ENCODE peak calls at places on chromosomes 13 and 19, in ten cellular contexts. One of them, this sample, is unnamed.

GRCh38 chr13:52925775-52926285 is 77.4 kb upstream of the PCDH8 start:
- DNase-seq in heart right ventricle: peak; percentile 23
- DNase-seq in esophagus squamous epithelium: no peak
- DNase-seq in tibial nerve: no peak
- DNase-seq in astrocyte: no peak
- DNase-seq in transverse colon: no peak
- DNase-seq in cardiac muscle cell: peak; percentile 67
- DNase-seq in pancreas: no peak
- DNase-seq in GM23248: no peak
- DNase-seq in endothelial cell of umbilical vein: no peak
- DNase-seq in this sample: peak; percentile 9

GRCh38 chr19:13031917-13032623 is 36.8 kb downstream of the NFIX start:
- DNase-seq in heart right ventricle: no peak
- DNase-seq in cardiac muscle cell: no peak
- DNase-seq in GM23248: peak; percentile 85
- DNase-seq in astrocyte: peak; percentile 68
- DNase-seq in endothelial cell of umbilical vein: no peak
- DNase-seq in transverse colon: no peak
- DNase-seq in esophagus squamous epithelium: no peak
- DNase-seq in pancreas: no peak
- DNase-seq in tibial nerve: no peak
- DNase-seq in this sample: peak; percentile 58

GRCh38 chr13:43782686-43783085 is 4.1 kb downstream of the ENOX1 start:
- DNase-seq in esophagus squamous epithelium: no peak
- DNase-seq in cardiac muscle cell: no peak
- DNase-seq in heart right ventricle: no peak
- DNase-seq in transverse colon: no peak
- DNase-seq in tibial nerve: no peak
- DNase-seq in endothelial cell of umbilical vein: no peak
- DNase-seq in pancreas: no peak
- DNase-seq in astrocyte: no peak
- DNase-seq in GM23248: peak; percentile 13
- DNase-seq in this sample: no peak

GRCh38 chr19:33064778-33065550 is at the start of gene RHPN2:
- DNase-seq in astrocyte: no peak
- DNase-seq in GM23248: peak; percentile 81
- DNase-seq in heart right ventricle: peak; percentile 70
- DNase-seq in tibial nerve: peak; percentile 22
- DNase-seq in pancreas: peak; percentile 82
- DNase-seq in transverse colon: peak; percentile 87
- DNase-seq in endothelial cell of umbilical vein: peak; percentile 57
- DNase-seq in esophagus squamous epithelium: no peak
- DNase-seq in cardiac muscle cell: peak; percentile 85
- DNase-seq in this sample: peak; percentile 76

GRCh38 chr19:29854033-29854432 is 42.2 kb downstream of the CCNE1 start:
- DNase-seq in astrocyte: no peak
- DNase-seq in pancreas: no peak
- DNase-seq in heart right ventricle: no peak
- DNase-seq in GM23248: no peak
- DNase-seq in cardiac muscle cell: no peak
- DNase-seq in endothelial cell of umbilical vein: no peak
- DNase-seq in esophagus squamous epithelium: no peak
- DNase-seq in tibial nerve: no peak
- DNase-seq in transverse colon: no peak
- DNase-seq in this sample: no peak

GRCh38 chr13:89455741-89456140 is 1784.6 kb downstream of the SLITRK5 start:
- DNase-seq in astrocyte: peak; percentile 38
- DNase-seq in heart right ventricle: no peak
- DNase-seq in endothelial cell of umbilical vein: no peak
- DNase-seq in cardiac muscle cell: no peak
- DNase-seq in esophagus squamous epithelium: no peak
- DNase-seq in transverse colon: no peak
- DNase-seq in tibial nerve: no peak
- DNase-seq in pancreas: no peak
- DNase-seq in GM23248: no peak
- DNase-seq in this sample: no peak

GRCh38 chr13:33639158-33639557 is 178.8 kb upstream of the RFC3 start:
- DNase-seq in heart right ventricle: no peak
- DNase-seq in pancreas: no peak
- DNase-seq in tibial nerve: no peak
- DNase-seq in GM23248: peak; percentile 94
- DNase-seq in transverse colon: peak; percentile 22
- DNase-seq in esophagus squamous epithelium: no peak
- DNase-seq in cardiac muscle cell: peak; percentile 28
- DNase-seq in astrocyte: peak; percentile 43
- DNase-seq in endothelial cell of umbilical vein: no peak
- DNase-seq in this sample: no peak

GRCh38 chr13:44326961-44327360 is 46.7 kb upstream of the SERP2 start:
- DNase-seq in tibial nerve: no peak
- DNase-seq in astrocyte: no peak
- DNase-seq in pancreas: no peak
- DNase-seq in endothelial cell of umbilical vein: no peak
- DNase-seq in heart right ventricle: no peak
- DNase-seq in esophagus squamous epithelium: no peak
- DNase-seq in GM23248: no peak
- DNase-seq in transverse colon: no peak
- DNase-seq in cardiac muscle cell: no peak
- DNase-seq in this sample: no peak

GRCh38 chr19:31002852-31003251 is 346.4 kb downstream of the TSHZ3 start:
- DNase-seq in pancreas: no peak
- DNase-seq in GM23248: no peak
- DNase-seq in esophagus squamous epithelium: no peak
- DNase-seq in cardiac muscle cell: no peak
- DNase-seq in tibial nerve: no peak
- DNase-seq in transverse colon: no peak
- DNase-seq in heart right ventricle: no peak
- DNase-seq in astrocyte: no peak
- DNase-seq in endothelial cell of umbilical vein: no peak
- DNase-seq in this sample: peak; percentile 24

GRCh38 chr13:73189766-73190165 is 131.0 kb downstream of the KLF5 start:
- DNase-seq in GM23248: no peak
- DNase-seq in pancreas: no peak
- DNase-seq in tibial nerve: no peak
- DNase-seq in cardiac muscle cell: no peak
- DNase-seq in astrocyte: no peak
- DNase-seq in transverse colon: no peak
- DNase-seq in heart right ventricle: no peak
- DNase-seq in esophagus squamous epithelium: no peak
- DNase-seq in endothelial cell of umbilical vein: no peak
- DNase-seq in this sample: no peak

GRCh38 chr19:42297034-42297433 is 4.9 kb upstream of the PRR19 start:
- DNase-seq in esophagus squamous epithelium: no peak
- DNase-seq in GM23248: no peak
- DNase-seq in tibial nerve: no peak
- DNase-seq in cardiac muscle cell: no peak
- DNase-seq in heart right ventricle: no peak
- DNase-seq in pancreas: no peak
- DNase-seq in transverse colon: no peak
- DNase-seq in astrocyte: no peak
- DNase-seq in endothelial cell of umbilical vein: no peak
- DNase-seq in this sample: no peak

GRCh38 chr19:46373573-46374359 is 26.9 kb downstream of the PPP5C start:
- DNase-seq in transverse colon: peak; percentile 94
- DNase-seq in heart right ventricle: peak; percentile 84
- DNase-seq in GM23248: peak; percentile 89
- DNase-seq in cardiac muscle cell: no peak
- DNase-seq in tibial nerve: no peak
- DNase-seq in endothelial cell of umbilical vein: peak; percentile 81
- DNase-seq in astrocyte: peak; percentile 55
- DNase-seq in pancreas: peak; percentile 98
- DNase-seq in esophagus squamous epithelium: peak; percentile 31
- DNase-seq in this sample: no peak

GRCh38 chr19:39197808-39198207 is 1.0 kb downstream of the NCCRP1 start:
- DNase-seq in transverse colon: no peak
- DNase-seq in esophagus squamous epithelium: no peak
- DNase-seq in GM23248: no peak
- DNase-seq in pancreas: peak; percentile 75
- DNase-seq in tibial nerve: no peak
- DNase-seq in heart right ventricle: no peak
- DNase-seq in astrocyte: no peak
- DNase-seq in endothelial cell of umbilical vein: no peak
- DNase-seq in cardiac muscle cell: no peak
- DNase-seq in this sample: peak; percentile 42

GRCh38 chr19:2432131-2432848 is 4.9 kb upstream of the TIMM13 start:
- DNase-seq in transverse colon: no peak
- DNase-seq in astrocyte: no peak
- DNase-seq in cardiac muscle cell: no peak
- DNase-seq in GM23248: no peak
- DNase-seq in endothelial cell of umbilical vein: no peak
- DNase-seq in pancreas: no peak
- DNase-seq in tibial nerve: no peak
- DNase-seq in heart right ventricle: no peak
- DNase-seq in esophagus squamous epithelium: no peak
- DNase-seq in this sample: no peak

GRCh38 chr19:2431318-2432055 is 4.1 kb upstream of the TIMM13 start:
- DNase-seq in cardiac muscle cell: no peak
- DNase-seq in pancreas: peak; percentile 81
- DNase-seq in transverse colon: no peak
- DNase-seq in heart right ventricle: no peak
- DNase-seq in esophagus squamous epithelium: no peak
- DNase-seq in tibial nerve: no peak
- DNase-seq in GM23248: no peak
- DNase-seq in endothelial cell of umbilical vein: no peak
- DNase-seq in astrocyte: no peak
- DNase-seq in this sample: no peak

GRCh38 chr19:2428756-2429711 is 1.6 kb upstream of the TIMM13 start:
- DNase-seq in GM23248: no peak
- DNase-seq in cardiac muscle cell: no peak
- DNase-seq in pancreas: peak; percentile 51
- DNase-seq in heart right ventricle: no peak
- DNase-seq in transverse colon: no peak
- DNase-seq in endothelial cell of umbilical vein: no peak
- DNase-seq in astrocyte: no peak
- DNase-seq in tibial nerve: no peak
- DNase-seq in esophagus squamous epithelium: no peak
- DNase-seq in this sample: no peak

GRCh38 chr19:2428027-2428690 is 773 bp upstream of the TIMM13 start:
- DNase-seq in cardiac muscle cell: no peak
- DNase-seq in astrocyte: no peak
- DNase-seq in heart right ventricle: no peak
- DNase-seq in esophagus squamous epithelium: no peak
- DNase-seq in GM23248: peak; percentile 72
- DNase-seq in tibial nerve: no peak
- DNase-seq in transverse colon: peak; percentile 39
- DNase-seq in pancreas: peak; percentile 81
- DNase-seq in endothelial cell of umbilical vein: no peak
- DNase-seq in this sample: peak; percentile 53

GRCh38 chr19:2429917-2430570 is 2.7 kb upstream of the TIMM13 start:
- DNase-seq in cardiac muscle cell: no peak
- DNase-seq in tibial nerve: no peak
- DNase-seq in heart right ventricle: no peak
- DNase-seq in astrocyte: no peak
- DNase-seq in GM23248: no peak
- DNase-seq in transverse colon: no peak
- DNase-seq in endothelial cell of umbilical vein: no peak
- DNase-seq in pancreas: no peak
- DNase-seq in esophagus squamous epithelium: no peak
- DNase-seq in this sample: no peak
- H3K4me3 ChIP-seq in cardiac muscle cell: no peak overlapping the region
- H3K4me3 ChIP-seq in tibial nerve: no peak overlapping the region
- H3K4me3 ChIP-seq in heart right ventricle: no peak overlapping the region
- H3K4me3 ChIP-seq in astrocyte: no peak overlapping the region
- H3K4me3 ChIP-seq in GM23248: no peak overlapping the region
- H3K4me3 ChIP-seq in transverse colon: no peak overlapping the region
- H3K4me3 ChIP-seq in endothelial cell of umbilical vein: no peak overlapping the region
- H3K4me3 ChIP-seq in pancreas: no peak overlapping the region
- H3K4me3 ChIP-seq in esophagus squamous epithelium: no peak overlapping the region
- H3K4me3 ChIP-seq in this sample: no peak overlapping the region

GRCh38 chr19:50515168-50515561 is 1.5 kb upstream of the ASPDH start:
- DNase-seq in astrocyte: no peak
- DNase-seq in tibial nerve: no peak
- DNase-seq in cardiac muscle cell: no peak
- DNase-seq in pancreas: peak; percentile 70
- DNase-seq in heart right ventricle: no peak
- DNase-seq in transverse colon: no peak
- DNase-seq in endothelial cell of umbilical vein: no peak
- DNase-seq in GM23248: no peak
- DNase-seq in esophagus squamous epithelium: no peak
- DNase-seq in this sample: no peak
- H3K27ac ChIP-seq in astrocyte: no peak overlapping the region
- H3K27ac ChIP-seq in tibial nerve: no peak overlapping the region
- H3K27ac ChIP-seq in cardiac muscle cell: peak overlapping the region; percentile 68
- H3K27ac ChIP-seq in pancreas: no peak overlapping the region
- H3K27ac ChIP-seq in heart right ventricle: no peak overlapping the region
- H3K27ac ChIP-seq in transverse colon: no peak overlapping the region
- H3K27ac ChIP-seq in endothelial cell of umbilical vein: no peak overlapping the region
- H3K27ac ChIP-seq in GM23248: no peak overlapping the region
- H3K27ac ChIP-seq in esophagus squamous epithelium: no peak overlapping the region
- H3K27ac ChIP-seq in this sample: no peak overlapping the region

GRCh38 chr13:95588134-95588533 is 35.6 kb downstream of the CLDN10 start:
- DNase-seq in GM23248: no peak
- DNase-seq in heart right ventricle: no peak
- DNase-seq in transverse colon: no peak
- DNase-seq in endothelial cell of umbilical vein: no peak
- DNase-seq in esophagus squamous epithelium: no peak
- DNase-seq in pancreas: no peak
- DNase-seq in cardiac muscle cell: no peak
- DNase-seq in astrocyte: no peak
- DNase-seq in tibial nerve: no peak
- DNase-seq in this sample: no peak
- H3K36me3 ChIP-seq in GM23248: peaks cover 31% of the 10 kb centered on the region
- H3K36me3 ChIP-seq in heart right ventricle: no peaks in the 10 kb centered on the region
- H3K36me3 ChIP-seq in transverse colon: no peaks in the 10 kb centered on the region
- H3K36me3 ChIP-seq in endothelial cell of umbilical vein: peaks cover 26% of the 10 kb centered on the region
- H3K36me3 ChIP-seq in esophagus squamous epithelium: no peaks in the 10 kb centered on the region
- H3K36me3 ChIP-seq in pancreas: peaks cover 18% of the 10 kb centered on the region
- H3K36me3 ChIP-seq in cardiac muscle cell: peaks cover 54% of the 10 kb centered on the region
- H3K36me3 ChIP-seq in astrocyte: peaks cover 62% of the 10 kb centered on the region
- H3K36me3 ChIP-seq in tibial nerve: no peaks in the 10 kb centered on the region
- H3K36me3 ChIP-seq in this sample: peaks cover 80% of the 10 kb centered on the region

GRCh38 chr19:16452321-16452720 is 19.4 kb downstream of the EPS15L1 start:
- DNase-seq in heart right ventricle: no peak
- DNase-seq in transverse colon: no peak
- DNase-seq in astrocyte: no peak
- DNase-seq in cardiac muscle cell: peak; percentile 21
- DNase-seq in esophagus squamous epithelium: no peak
- DNase-seq in endothelial cell of umbilical vein: no peak
- DNase-seq in tibial nerve: no peak
- DNase-seq in GM23248: no peak
- DNase-seq in pancreas: no peak
- DNase-seq in this sample: no peak

GRCh38 chr19:16447015-16447384 is 24.8 kb downstream of the EPS15L1 start:
- DNase-seq in GM23248: peak; percentile 93
- DNase-seq in esophagus squamous epithelium: peak; percentile 36
- DNase-seq in endothelial cell of umbilical vein: no peak
- DNase-seq in tibial nerve: peak; percentile 78
- DNase-seq in cardiac muscle cell: peak; percentile 73
- DNase-seq in heart right ventricle: peak; percentile 70
- DNase-seq in pancreas: peak; percentile 62
- DNase-seq in transverse colon: peak; percentile 50
- DNase-seq in astrocyte: peak; percentile 83
- DNase-seq in this sample: peak; percentile 24

GRCh38 chr19:16445238-16446107 is 26.3 kb downstream of the EPS15L1 start:
- DNase-seq in transverse colon: peak; percentile 27
- DNase-seq in heart right ventricle: no peak
- DNase-seq in esophagus squamous epithelium: no peak
- DNase-seq in endothelial cell of umbilical vein: no peak
- DNase-seq in tibial nerve: no peak
- DNase-seq in GM23248: peak; percentile 49
- DNase-seq in cardiac muscle cell: no peak
- DNase-seq in astrocyte: peak; percentile 44
- DNase-seq in pancreas: no peak
- DNase-seq in this sample: no peak

GRCh38 chr19:16446108-16447014 is 25.4 kb downstream of the EPS15L1 start:
- DNase-seq in endothelial cell of umbilical vein: peak; percentile 99
- DNase-seq in astrocyte: no peak
- DNase-seq in pancreas: no peak
- DNase-seq in GM23248: no peak
- DNase-seq in transverse colon: no peak
- DNase-seq in esophagus squamous epithelium: no peak
- DNase-seq in cardiac muscle cell: no peak
- DNase-seq in tibial nerve: no peak
- DNase-seq in heart right ventricle: no peak
- DNase-seq in this sample: no peak

GRCh38 chr19:16449330-16449961 is 22.3 kb downstream of the EPS15L1 start:
- DNase-seq in endothelial cell of umbilical vein: no peak
- DNase-seq in esophagus squamous epithelium: no peak
- DNase-seq in cardiac muscle cell: no peak
- DNase-seq in pancreas: no peak
- DNase-seq in astrocyte: peak; percentile 27
- DNase-seq in heart right ventricle: no peak
- DNase-seq in GM23248: peak; percentile 23
- DNase-seq in transverse colon: no peak
- DNase-seq in tibial nerve: no peak
- DNase-seq in this sample: no peak
- H3K4me3 ChIP-seq in endothelial cell of umbilical vein: no peak overlapping the region
- H3K4me3 ChIP-seq in esophagus squamous epithelium: no peak overlapping the region
- H3K4me3 ChIP-seq in cardiac muscle cell: no peak overlapping the region
- H3K4me3 ChIP-seq in pancreas: no peak overlapping the region
- H3K4me3 ChIP-seq in astrocyte: no peak overlapping the region
- H3K4me3 ChIP-seq in heart right ventricle: no peak overlapping the region
- H3K4me3 ChIP-seq in GM23248: no peak overlapping the region
- H3K4me3 ChIP-seq in transverse colon: no peak overlapping the region
- H3K4me3 ChIP-seq in tibial nerve: no peak overlapping the region
- H3K4me3 ChIP-seq in this sample: no peak overlapping the region

This sample was measured in WERI-Rb-1.